ENCODE peak calls at places on chromosomes 13 and 19, in ten cellular contexts. N is HuH-7; Y is heart right ventricle; Q is activated naive CD4-positive, alpha-beta T cell treated with anti-CD3 and anti-CD28 coated beads for 36 hours; V is neural progenitor cell; J is cardiac fibroblast; R is SK-N-SH; U is stimulated activated CD4-positive, alpha-beta T cell treated with anti-CD3 and anti-CD28 coated beads, TNF-alpha, amount 100 ng/mL, for 48 hours; G is fibroblast of pulmonary artery; L is activated CD8-positive, alpha-beta memory T cell treated with anti-CD3 and anti-CD28 coated beads, Interleukin-2, amount 50 U/mL, for 48 hours. F is an unnamed sample.

GRCh38 chr13:107476068-107476467 is 739.3 kb downstream of the LIG4 start:
- DNase-seq in J (no peak), Q (no peak), U (no peak), Y (no peak), L (no peak), V (no peak), G (no peak), N (no peak), R (no peak), F (no peak)

GRCh38 chr13:111165189-111165588 is 50.1 kb downstream of the ARHGEF7 start:
- DNase-seq in L (no peak), U (no peak), R (no peak), N (no peak), G (no peak), Y (no peak), Q (no peak), J (no peak), V (no peak), F (no peak)

GRCh38 chr19:42229855-42230331 is 9.8 kb downstream of the ZNF526 start:
- DNase-seq in J (no peak), G (no peak), U (no peak), Q (no peak), N (no peak), L (no peak), V (no peak), R (no peak), Y (no peak), F (no peak)

GRCh38 chr19:19274716-19275115 is 1.6 kb upstream of the TM6SF2 start:
- DNase-seq in V (no peak), Y (no peak), L (no peak), N (peak), J (no peak), Q (no peak), U (no peak), R (peak), G (no peak), F (no peak)

GRCh38 chr19:33459691-33460090 is 61.9 kb downstream of the PEPD start:
- DNase-seq in R (no peak), J (no peak), L (peak), U (no peak), N (no peak), Q (no peak), V (no peak), Y (no peak), G (no peak), F (no peak)

GRCh38 chr13:108609353-108609752 is 20.1 kb upstream of the MYO16 start:
- DNase-seq in N (peak), L (no peak), G (peak), Q (no peak), U (no peak), J (peak), R (peak), Y (no peak), V (peak), F (no peak)

GRCh38 chr19:18834644-18834984 is 2.9 kb downstream of the UPF1 start:
- DNase-seq in Q (no peak), Y (no peak), R (no peak), U (no peak), J (no peak), G (no peak), L (no peak), V (no peak), N (no peak), F (no peak)

GRCh38 chr13:113802090-113802531 is 43.1 kb downstream of the TMEM255B start:
- DNase-seq in G (peak), J (peak), N (peak), R (peak), Y (peak), V (peak), L (no peak), U (no peak), Q (no peak), F (no peak)

GRCh38 chr13:46341112-46341711 is 45.8 kb downstream of the RUBCNL start:
- DNase-seq in R (no peak), V (no peak), L (no peak), Y (no peak), Q (peak), J (peak), G (peak), U (no peak), N (no peak), F (no peak)

GRCh38 chr19:2199861-2200623 is 36.1 kb downstream of the PLEKHJ1 start:
- DNase-seq in Q (no peak), G (no peak), Y (no peak), N (no peak), U (no peak), J (no peak), R (no peak), L (no peak), V (no peak), F (no peak)

GRCh38 chr13:46531953-46532352 is 21.0 kb upstream of the LRCH1 start:
- DNase-seq in J (no peak), V (no peak), G (no peak), Q (no peak), Y (no peak), N (no peak), L (no peak), U (no peak), R (no peak), F (no peak)

GRCh38 chr13:94079876-94080275 is 399.6 kb downstream of the DCT start:
- DNase-seq in Y (no peak), U (no peak), R (no peak), L (no peak), G (peak), Q (no peak), J (peak), N (no peak), V (no peak), F (no peak)

GRCh38 chr13:103694033-103694432 is 627.8 kb upstream of the SLC10A2 start:
- DNase-seq in U (no peak), G (no peak), L (no peak), Q (no peak), N (no peak), J (no peak), V (no peak), R (no peak), Y (no peak), F (no peak)

GRCh38 chr13:83882626-83882959 is 319 bp upstream of the SLITRK1 start:
- DNase-seq in R (no peak), N (no peak), G (no peak), L (no peak), Y (no peak), J (no peak), V (no peak), Q (no peak), U (no peak), F (no peak)

GRCh38 chr13:31722684-31723083 is 16.6 kb upstream of the RXFP2 start:
- DNase-seq in J (peak), L (no peak), R (peak), G (peak), Y (no peak), N (no peak), U (no peak), V (no peak), Q (no peak), F (no peak)

GRCh38 chr19:5988520-5989387 is 10.8 kb upstream of the RANBP3 start:
- DNase-seq in V (no peak), U (no peak), R (no peak), Q (no peak), Y (no peak), J (no peak), N (no peak), G (no peak), L (no peak), F (no peak)

GRCh38 chr13:60134376-60134775 is 29.4 kb downstream of the DIAPH3 start:
- DNase-seq in L (no peak), N (no peak), U (no peak), J (peak), R (no peak), Q (no peak), Y (no peak), V (peak), G (peak), F (no peak)

GRCh38 chr13:45575146-45575829 is 40.3 kb downstream of the ERICH6B start:
- DNase-seq in U (no peak), R (no peak), V (no peak), N (no peak), Q (no peak), G (no peak), Y (no peak), J (peak), L (no peak), F (no peak)

GRCh38 chr13:73519720-73520119 is 460.9 kb downstream of the KLF5 start:
- DNase-seq in J (no peak), R (no peak), L (no peak), Q (no peak), Y (no peak), G (no peak), U (no peak), V (no peak), N (no peak), F (no peak)

GRCh38 chr19:5075603-5076002 is 106.7 kb downstream of the KDM4B start:
- DNase-seq in Q (no peak), Y (no peak), G (no peak), N (no peak), L (peak), U (no peak), R (no peak), V (no peak), J (no peak), F (no peak)

GRCh38 chr13:113546571-113547247 is 37.8 kb upstream of the TFDP1 start:
- DNase-seq in Q (no peak), Y (peak), J (peak), R (no peak), N (no peak), V (no peak), U (no peak), G (no peak), L (peak), F (no peak)

GRCh38 chr19:53977429-53977990 is 13.9 kb upstream of the CACNG6 start:
- DNase-seq in U (peak), V (peak), J (peak), R (peak), G (peak), Y (peak), N (peak), L (peak), Q (peak), F (peak)

GRCh38 chr13:60282708-60283107 is 114.3 kb upstream of the TDRD3 start:
- DNase-seq in J (no peak), L (no peak), N (no peak), U (no peak), V (no peak), Y (no peak), Q (no peak), G (no peak), R (no peak), F (no peak)

GRCh38 chr13:84607614-84608013 is 725.3 kb upstream of the SLITRK1 start:
- DNase-seq in L (no peak), N (no peak), V (no peak), R (no peak), Y (no peak), U (no peak), G (peak), J (peak), Q (no peak), F (no peak)

GRCh38 chr19:4042064-4042730 is 24.5 kb downstream of the ZBTB7A start:
- DNase-seq in R (no peak), J (no peak), G (no peak), Y (no peak), L (no peak), V (no peak), Q (no peak), U (no peak), N (no peak), F (no peak)

GRCh38 chr13:21675095-21676007 is 4.5 kb downstream of the FGF9 start:
- DNase-seq in V (peak), L (peak), J (no peak), Q (peak), G (no peak), N (peak), Y (peak), R (peak), U (no peak), F (no peak)

GRCh38 chr19:40348961-40349507 is 539 bp downstream of the PLD3 start:
- DNase-seq in U (no peak), Q (peak), R (peak), L (no peak), N (no peak), G (peak), V (peak), J (peak), Y (no peak), F (peak)

GRCh38 chr19:44792286-44792685 is 14.6 kb downstream of the CBLC start:
- DNase-seq in G (no peak), L (no peak), J (no peak), Q (no peak), Y (no peak), V (no peak), U (no peak), N (no peak), R (no peak), F (no peak)

GRCh38 chr19:45667620-45668341 is at the start of gene GIPR:
- DNase-seq in G (no peak), Y (peak), L (peak), J (peak), N (peak), U (peak), V (peak), R (peak), Q (peak), F (peak)

GRCh38 chr13:100357764-100358163 is 230.8 kb downstream of the GGACT start:
- DNase-seq in L (no peak), Q (no peak), V (no peak), Y (no peak), U (no peak), N (no peak), G (no peak), R (no peak), J (no peak), F (no peak)

GRCh38 chr13:106753241-106753640 is 185.3 kb upstream of the ARGLU1 start:
- DNase-seq in Q (no peak), R (no peak), N (no peak), J (no peak), Y (peak), V (peak), L (no peak), U (no peak), G (no peak), F (no peak)

GRCh38 chr13:40251343-40252032 is 415.0 kb downstream of the FOXO1 start:
- DNase-seq in V (no peak), R (no peak), N (no peak), Y (no peak), G (peak), L (no peak), Q (peak), J (peak), U (no peak), F (no peak)

GRCh38 chr13:61094865-61095264 is 320.8 kb downstream of the PCDH20 start:
- DNase-seq in L (no peak), R (no peak), Y (no peak), Q (no peak), U (no peak), J (no peak), N (no peak), G (no peak), V (no peak), F (no peak)

GRCh38 chr13:60520902-60521563 is 124.0 kb downstream of the TDRD3 start:
- DNase-seq in R (no peak), Y (no peak), J (no peak), L (no peak), N (no peak), U (no peak), Q (no peak), G (no peak), V (no peak), F (no peak)

GRCh38 chr19:13036366-13036976 is 41.2 kb downstream of the NFIX start:
- DNase-seq in Q (no peak), G (peak), N (no peak), V (no peak), J (peak), R (no peak), L (no peak), U (no peak), Y (no peak), F (no peak)

GRCh38 chr19:40588110-40588854 is 11.6 kb downstream of the SHKBP1 start:
- DNase-seq in R (no peak), N (no peak), J (peak), U (no peak), V (no peak), L (no peak), Y (no peak), Q (no peak), G (no peak), F (no peak)